ENCODE peak calls at places on chromosome X, in seven cellular contexts. Y is MCF 10A, S is endothelial cell, T is cardiac muscle cell, F is A549, E is upper lobe of right lung, B is GM10248. X is an unnamed sample.

GRCh38 chrX:133749951-133750350 is 235.4 kb downstream of the GPC3 start:
- DNase-seq in Y (no peak), S (no peak), T (no peak), F (no peak), E (no peak), B (no peak), X (no peak)

GRCh38 chrX:28659269-28659668 is 72.0 kb downstream of the IL1RAPL1 start:
- DNase-seq in Y (no peak), S (peak; percentile 3), T (no peak), F (no peak), E (no peak), B (no peak), X (no peak)

GRCh38 chrX:114599903-114600302 is 16.0 kb downstream of the HTR2C start:
- DNase-seq in Y (no peak), S (no peak), T (no peak), F (no peak), E (no peak), B (no peak), X (no peak)

GRCh38 chrX:141839856-141840255 is 1.7 kb downstream of the MAGEC3 start:
- DNase-seq in Y (no peak), S (no peak), T (no peak), F (no peak), E (no peak), B (no peak), X (no peak)

GRCh38 chrX:85992811-85993229 is 54.5 kb downstream of the CHM start:
- DNase-seq in Y (peak; percentile 34), S (no peak), T (peak; percentile 29), F (no peak), E (no peak), B (no peak), X (no peak)

GRCh38 chrX:7252013-7252610 is 104.2 kb upstream of the PUDP start:
- DNase-seq in Y (peak; percentile 94), S (no peak), T (no peak), F (no peak), E (peak; percentile 64), B (peak; percentile 8), X (no peak)

GRCh38 chrX:19728083-19728648 is 159.2 kb downstream of the SH3KBP1 start:
- DNase-seq in Y (peak; percentile 45), S (no peak), T (no peak), F (no peak), E (no peak), B (no peak), X (no peak)

GRCh38 chrX:111041018-111041462 is 55.0 kb upstream of the PAK3 start:
- DNase-seq in Y (peak; percentile 92), S (no peak), T (peak; percentile 91), F (no peak), E (no peak), B (no peak), X (no peak)

GRCh38 chrX:154490414-154491083 is at the start of gene SLC10A3:
- DNase-seq in Y (peak; percentile 85), S (peak; percentile 86), T (peak; percentile 95), F (peak; percentile 89), E (peak; percentile 96), B (peak; percentile 91), X (peak; percentile 93)

GRCh38 chrX:49175435-49175834 is 3.7 kb downstream of the PLP2 start:
- DNase-seq in Y (no peak), S (no peak), T (no peak), F (no peak), E (no peak), B (no peak), X (no peak)

GRCh38 chrX:115134366-115134765 is 54.8 kb upstream of the RBMXL3 start:
- DNase-seq in Y (no peak), S (no peak), T (no peak), F (no peak), E (no peak), B (no peak), X (no peak)

GRCh38 chrX:23819385-23820234 is 36.6 kb downstream of the SAT1 start:
- DNase-seq in Y (no peak), S (no peak), T (peak; percentile 21), F (no peak), E (no peak), B (no peak), X (no peak)

GRCh38 chrX:20884565-20884964 is 489.7 kb upstream of the CNKSR2 start:
- DNase-seq in Y (no peak), S (no peak), T (no peak), F (no peak), E (no peak), B (no peak), X (no peak)

GRCh38 chrX:110699109-110699508 is 96.5 kb downstream of the CHRDL1 start:
- DNase-seq in Y (peak; percentile 5), S (no peak), T (no peak), F (no peak), E (no peak), B (no peak), X (no peak)

GRCh38 chrX:32538554-32538953 is 672.8 kb downstream of the DMD start:
- DNase-seq in Y (no peak), S (no peak), T (no peak), F (no peak), E (no peak), B (no peak), X (no peak)

GRCh38 chrX:96540111-96540631 is 144.5 kb upstream of the DIAPH2 start:
- DNase-seq in Y (no peak), S (no peak), T (no peak), F (no peak), E (no peak), B (no peak), X (no peak)

GRCh38 chrX:95889279-95889678 is 795.4 kb upstream of the DIAPH2 start:
- DNase-seq in Y (no peak), S (no peak), T (no peak), F (no peak), E (no peak), B (no peak), X (no peak)

GRCh38 chrX:109841869-109842579 is 109.0 kb upstream of the ACSL4 start:
- DNase-seq in Y (no peak), S (no peak), T (peak; percentile 42), F (no peak), E (no peak), B (no peak), X (no peak)

GRCh38 chrX:154411981-154412340 is 622 bp downstream of the TAFAZZIN start:
- DNase-seq in Y (peak; percentile 56), S (peak; percentile 38), T (peak; percentile 54), F (peak; percentile 69), E (peak; percentile 88), B (peak; percentile 72), X (peak; percentile 75)

GRCh38 chrX:130555341-130555740 is 153.6 kb downstream of the RBMX2 start:
- DNase-seq in Y (no peak), S (no peak), T (no peak), F (no peak), E (no peak), B (no peak), X (no peak)

GRCh38 chrX:19156223-19156622 is 34.0 kb upstream of the ADGRG2 start:
- DNase-seq in Y (peak; percentile 50), S (no peak), T (no peak), F (no peak), E (no peak), B (no peak), X (no peak)

GRCh38 chrX:37302569-37302968 is 46.6 kb upstream of the PRRG1 start:
- DNase-seq in Y (peak; percentile 38), S (peak; percentile 26), T (peak; percentile 68), F (no peak), E (no peak), B (no peak), X (no peak)

GRCh38 chrX:31656013-31656412 is 584.2 kb upstream of the FTHL17 start:
- DNase-seq in Y (no peak), S (no peak), T (peak; percentile 37), F (no peak), E (no peak), B (no peak), X (no peak)

GRCh38 chrX:48956728-48957414 is 536 bp downstream of the OTUD5 start:
- DNase-seq in Y (no peak), S (peak; percentile 14), T (peak; percentile 6), F (no peak), E (peak; percentile 71), B (no peak), X (no peak)

GRCh38 chrX:43585922-43586321 is 70.2 kb upstream of the MAOA start:
- DNase-seq in Y (no peak), S (no peak), T (no peak), F (no peak), E (no peak), B (no peak), X (no peak)
- TF ChIP-seq CTCF in Y (no peak), S (no peak), T (no peak), F (no peak), E (no peak), B (no peak), X (no peak)

GRCh38 chrX:15501506-15501905 is 899 bp downstream of the BMX start:
- DNase-seq in Y (no peak), S (no peak), T (no peak), F (no peak), E (no peak), B (no peak), X (no peak)
- TF ChIP-seq CTCF in Y (no peak), S (no peak), T (no peak), F (no peak), E (no peak), B (no peak), X (no peak)

GRCh38 chrX:135713795-135714194 is 356 bp downstream of the CT45A1 start:
- DNase-seq in Y (no peak), S (no peak), T (no peak), F (no peak), E (no peak), B (no peak), X (no peak)

DNA sequence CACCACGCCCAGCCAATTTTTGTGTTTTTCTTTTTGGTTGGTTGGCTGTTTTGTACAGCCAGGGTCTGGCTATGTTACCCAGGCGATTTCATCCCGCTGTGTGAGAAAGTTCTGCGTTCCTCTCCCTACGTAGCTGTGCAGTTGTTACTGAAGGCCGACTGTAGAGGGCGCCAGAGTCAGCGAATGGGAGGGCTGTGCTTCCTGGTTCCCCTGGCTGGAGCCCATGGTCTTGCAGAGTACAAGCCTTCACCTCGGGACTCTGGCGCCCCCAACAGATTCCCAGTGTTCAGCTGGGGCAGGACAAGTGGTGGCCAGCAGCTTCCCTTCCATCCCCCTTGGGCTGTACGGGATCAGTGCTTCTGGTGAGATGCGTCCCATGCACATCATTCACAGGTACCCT is 5.6 kb upstream of the CT45A1 start:
- DNase-seq in Y (peak; percentile 45), S (peak; percentile 58), T (peak; percentile 0), F (peak; percentile 8), E (no peak), B (peak; percentile 30), X (peak; percentile 17)
- TF ChIP-seq CTCF in Y (peak; percentile 25), S (peak; percentile 46), T (no peak), F (no peak), E (peak; percentile 29), B (peak; percentile 26), X (peak; percentile 28)

GRCh38 chrX:26653050-26653449 is 437.1 kb downstream of the MAGEB5 start:
- DNase-seq in Y (peak; percentile 1), S (no peak), T (no peak), F (no peak), E (no peak), B (no peak), X (no peak)

GRCh38 chrX:26649534-26649933 is 433.6 kb downstream of the MAGEB5 start:
- DNase-seq in Y (peak; percentile 38), S (no peak), T (peak; percentile 8), F (peak; percentile 1), E (no peak), B (peak; percentile 16), X (peak; percentile 11)

DNA sequence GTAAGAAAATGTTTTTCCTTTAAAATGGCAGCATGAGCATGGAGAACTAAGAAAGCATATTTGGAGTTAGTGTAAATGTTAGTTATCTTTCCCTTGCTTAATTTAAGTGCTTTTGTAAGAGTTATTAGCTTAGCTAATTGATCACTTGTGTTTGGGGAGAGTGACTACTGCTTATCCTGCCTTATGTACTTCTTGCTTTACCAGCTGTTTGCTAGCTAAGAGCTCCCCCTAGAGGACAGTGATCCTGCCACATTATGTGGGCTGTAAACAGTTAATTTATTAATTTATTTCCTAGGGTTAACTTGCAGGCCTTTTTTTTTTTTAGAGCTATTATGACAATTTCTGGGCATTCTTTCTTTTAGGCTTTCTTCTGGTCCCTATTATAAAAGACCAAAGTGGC is 435.8 kb downstream of the MAGEB5 start:
- DNase-seq in Y (peak; percentile 42), S (no peak), T (no peak), F (no peak), E (no peak), B (no peak), X (no peak)
- TF ChIP-seq CTCF in Y (peak; percentile 26), S (no peak), T (no peak), F (peak; percentile 30), E (no peak), B (peak; percentile 19), X (no peak)

X was measured in GM20000.